ENCODE peak calls at places on chromosomes 2 and 18, in four cellular contexts. Q is MCF 10A, F is heart left ventricle, M is BJ. J is an unnamed sample.

GRCh38 chr18:35121531-35121930 is 80.3 kb downstream of the MAPRE2 start:
- DNase-seq in Q (no peak), F (no peak), M (no peak), J (no peak)

GRCh38 chr2:203871371-203871983 is 3.9 kb downstream of the CTLA4 start:
- DNase-seq in Q (no peak), F (no peak), M (no peak), J (no peak)

GRCh38 chr2:69305712-69306611 is 81.1 kb downstream of the GFPT1 start:
- DNase-seq in F (peak), Q (no peak), M (no peak), J (peak)

GRCh38 chr18:48819781-48820482 is 130.8 kb downstream of the SMAD7 start:
- DNase-seq in M (no peak), Q (no peak), F (no peak), J (peak)

GRCh38 chr2:55133467-55134315 is 83.4 kb upstream of the RTN4 start:
- DNase-seq in Q (peak), M (no peak), F (peak), J (no peak)

GRCh38 chr2:202249521-202249850 is 11.1 kb upstream of the SUMO1 start:
- DNase-seq in Q (peak), F (no peak), M (no peak), J (no peak)

GRCh38 chr2:42312106-42312505 is 48.9 kb downstream of the COX7A2L start:
- DNase-seq in M (no peak), Q (no peak), F (no peak), J (no peak)

GRCh38 chr2:219495531-219496122 is 3.1 kb upstream of the GMPPA start:
- DNase-seq in F (peak), M (no peak), Q (peak), J (peak)

GRCh38 chr2:201879986-201880385 is 73.6 kb downstream of the CDK15 start:
- DNase-seq in Q (no peak), M (no peak), F (no peak), J (no peak)

GRCh38 chr2:30349691-30350090 is 97.4 kb upstream of the LCLAT1 start:
- DNase-seq in Q (no peak), M (peak), F (no peak), J (no peak)

GRCh38 chr2:19488009-19488691 is 129.7 kb upstream of the OSR1 start:
- DNase-seq in M (peak), Q (peak), F (no peak), J (no peak)

GRCh38 chr18:28176933-28177827 is at the start of gene CDH2:
- DNase-seq in Q (peak), M (no peak), F (peak), J (peak)

GRCh38 chr2:12303181-12304030 is 413.3 kb upstream of the TRIB2 start:
- DNase-seq in M (no peak), F (no peak), Q (peak), J (no peak)

GRCh38 chr2:70226781-70227180 is 21.6 kb downstream of the TIA1 start:
- DNase-seq in F (no peak), M (no peak), Q (no peak), J (no peak)

GRCh38 chr2:20916604-20917286 is 93.8 kb upstream of the LDAH start:
- DNase-seq in M (no peak), Q (peak), F (no peak), J (no peak)

GRCh38 chr2:28433935-28434599 is 41.4 kb downstream of the FOSL2 start:
- DNase-seq in M (no peak), Q (no peak), F (no peak), J (no peak)

GRCh38 chr18:9740076-9740475 is 32.0 kb downstream of the RAB31 start:
- DNase-seq in M (no peak), Q (peak), F (no peak), J (no peak)

GRCh38 chr18:38634117-38634516 is 1068.5 kb upstream of the CELF4 start:
- DNase-seq in F (no peak), M (no peak), Q (no peak), J (no peak)

GRCh38 chr18:10495936-10496335 is 29.9 kb upstream of the NAPG start:
- DNase-seq in M (no peak), F (no peak), Q (no peak), J (no peak)

GRCh38 chr2:232385660-232386489 is 7.3 kb downstream of the ALPP start:
- DNase-seq in F (no peak), M (peak), Q (no peak), J (no peak)

GRCh38 chr2:239056611-239057010 is 208.7 kb downstream of the TWIST2 start:
- DNase-seq in Q (no peak), M (no peak), F (no peak), J (no peak)

GRCh38 chr2:111140815-111141214 is 20.1 kb downstream of the BCL2L11 start:
- DNase-seq in Q (peak), F (no peak), M (no peak), J (no peak)

GRCh38 chr18:61531182-61531581 is 198.0 kb downstream of the CDH20 start:
- DNase-seq in M (no peak), Q (no peak), F (peak), J (no peak)

GRCh38 chr2:201807452-201807980 is 1.2 kb downstream of the CDK15 start:
- DNase-seq in Q (no peak), M (no peak), F (peak), J (no peak)

GRCh38 chr2:1743396-1744150 is 742 bp downstream of the PXDN start:
- DNase-seq in F (no peak), M (no peak), Q (peak), J (peak)

GRCh38 chr2:38268691-38269309 is 108.3 kb downstream of the ATL2 start:
- DNase-seq in Q (peak), F (no peak), M (no peak), J (no peak)

GRCh38 chr2:232890896-232891601 is 21.0 kb downstream of the SNORC start:
- DNase-seq in M (no peak), Q (peak), F (no peak), J (no peak)

GRCh38 chr2:159202568-159203071 is 83.9 kb downstream of the WDSUB1 start:
- DNase-seq in F (peak), M (peak), Q (no peak), J (no peak)

GRCh38 chr2:9311488-9311887 is 104.9 kb downstream of the ASAP2 start:
- DNase-seq in Q (peak), F (peak), M (peak), J (no peak)

GRCh38 chr18:26961805-26962204 is 96.3 kb upstream of the AQP4 start:
- DNase-seq in Q (no peak), M (no peak), F (no peak), J (no peak)

GRCh38 chr18:26960901-26961300 is 95.4 kb upstream of the AQP4 start:
- DNase-seq in Q (no peak), F (no peak), M (no peak), J (no peak)

GRCh38 chr18:26965206-26965605 is 99.7 kb upstream of the AQP4 start:
- DNase-seq in M (no peak), Q (no peak), F (no peak), J (no peak)

DNA sequence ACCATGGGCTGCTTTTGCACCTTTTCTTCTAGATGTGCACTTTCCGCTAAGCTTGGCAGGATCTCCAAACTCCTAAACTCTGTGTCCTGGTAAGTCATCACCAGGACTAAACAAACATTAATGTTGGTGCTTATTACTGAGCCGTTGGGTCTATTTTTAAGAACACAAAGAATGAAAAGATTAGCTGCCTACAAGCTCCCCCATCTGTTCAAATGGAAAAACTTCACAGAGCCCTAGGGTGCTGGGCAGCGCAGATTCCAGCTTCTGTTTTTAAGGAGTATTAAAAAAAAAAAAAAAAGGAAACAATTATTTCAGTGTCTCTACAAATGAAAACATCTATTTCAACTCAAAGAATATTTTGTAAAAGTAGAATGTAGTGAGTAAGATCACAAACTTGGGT is 97.8 kb upstream of the AQP4 start:
- DNase-seq in M (no peak), Q (peak), F (no peak), J (no peak)
- TF ChIP-seq CTCF in M (no peak), Q (peak), F (peak), J (no peak)

GRCh38 chr2:192196451-192197194 is 1.9 kb upstream of the TMEFF2 start:
- DNase-seq in Q (no peak), F (no peak), M (no peak), J (no peak)

GRCh38 chr2:192194866-192195547 is at the start of gene TMEFF2:
- DNase-seq in Q (peak), M (no peak), F (peak), J (peak)

GRCh38 chr2:192195548-192196418 is 1.1 kb upstream of the TMEFF2 start:
- DNase-seq in M (no peak), Q (peak), F (no peak), J (peak)

GRCh38 chr2:192194065-192194865 is 468 bp downstream of the TMEFF2 start:
- DNase-seq in Q (no peak), M (no peak), F (peak), J (peak)

DNA sequence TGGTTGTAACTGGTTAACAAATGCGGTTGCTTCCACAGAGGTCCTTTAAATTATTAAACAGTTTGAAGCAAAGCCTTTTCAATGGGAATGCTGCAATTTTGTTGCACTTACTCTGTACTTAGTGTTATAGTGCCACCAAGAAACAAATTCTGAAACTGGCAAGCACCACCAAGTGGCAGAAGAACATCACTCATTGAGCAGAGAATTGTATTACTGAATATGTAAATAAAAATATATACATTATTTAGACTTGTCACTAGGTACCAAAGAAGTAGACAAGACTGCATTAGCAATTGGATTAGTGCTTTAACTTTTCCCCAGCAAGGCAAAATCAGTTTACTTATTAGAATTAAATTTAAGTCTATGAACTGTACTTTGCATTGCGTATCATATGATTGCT is 2.7 kb upstream of the TMEFF2 start:
- DNase-seq in F (no peak), M (no peak), Q (peak), J (no peak)
- TF ChIP-seq CTCF in F (no peak), M (no peak), Q (peak), J (no peak)

GRCh38 chr2:133157141-133157540 is 411.1 kb downstream of the NCKAP5 start:
- DNase-seq in M (no peak), Q (no peak), F (no peak), J (no peak)
- TF ChIP-seq CTCF in M (no peak), Q (no peak), F (no peak), J (no peak)

GRCh38 chr18:31875301-31875700 is 67.6 kb downstream of the TRAPPC8 start:
- DNase-seq in F (no peak), M (no peak), Q (no peak), J (no peak)
- TF ChIP-seq CTCF in F (no peak), M (no peak), Q (no peak), J (no peak)

GRCh38 chr2:105403785-105404698 is 5.2 kb upstream of the FHL2 start:
- DNase-seq in F (peak), M (peak), Q (peak), J (peak)
- TF ChIP-seq CTCF in F (no peak), M (peak), Q (peak), J (no peak)

DNA sequence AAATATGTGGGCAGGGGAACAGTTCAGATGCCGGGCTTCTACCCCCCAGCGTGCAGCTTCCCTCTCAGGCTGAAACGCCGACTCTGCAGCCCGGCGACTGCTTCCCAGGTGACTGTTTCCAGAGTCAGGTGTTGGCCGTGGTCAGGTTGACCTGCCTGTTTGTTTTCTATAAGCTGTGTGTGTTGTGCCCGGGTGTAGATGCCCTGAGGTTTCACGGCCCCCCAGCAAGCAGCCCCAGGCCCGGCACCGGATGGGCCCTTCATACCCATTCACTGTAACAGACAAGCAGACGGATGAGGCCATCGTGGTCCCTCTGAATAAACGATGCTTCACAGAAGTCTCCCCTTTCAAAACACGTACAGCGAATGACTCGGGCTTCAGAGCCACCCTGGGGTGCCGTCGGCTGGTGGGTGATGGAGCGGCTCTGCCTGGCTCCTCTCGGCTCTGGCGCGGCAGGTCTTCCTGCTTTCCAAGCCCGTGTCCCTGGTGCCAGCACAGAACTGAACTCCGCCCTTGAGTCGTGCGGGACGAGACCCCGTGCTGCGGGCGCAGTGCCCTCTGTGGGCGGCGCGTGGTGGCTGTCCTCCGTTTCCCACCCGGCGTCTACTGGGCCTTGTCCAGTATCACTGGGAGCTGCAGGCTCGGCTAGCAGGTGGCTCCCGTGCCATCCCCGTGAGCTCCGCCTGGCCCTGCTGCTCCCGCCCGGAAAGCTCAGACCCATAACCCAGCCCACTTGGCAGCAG is 15.0 kb upstream of the KCNG2 start:
- DNase-seq in M (no peak), F (no peak), Q (no peak), J (no peak)
- TF ChIP-seq CTCF in M (no peak), F (no peak), Q (no peak), J (no peak)

J was measured in endothelial cell.